ENCODE peak calls at places on chromosomes 6 and 20, in seven cellular contexts. One of them, this sample, is unnamed.

GRCh38 chr6:64904616-64905015 is 802.4 kb downstream of the EYS start:
- DNase-seq in astrocyte of the hippocampus: no peak
- DNase-seq in stimulated activated CD4-positive, alpha-beta T cell treated with anti-CD3 and anti-CD28 coated beads, Interleukin-1b, Interleukin-23, amount 100 ng/mL, for 24 hours: no peak
- DNase-seq in G401: no peak
- DNase-seq in NCI-H446 treated with DMSO at 0.1 percent for 48 hours: no peak
- DNase-seq in islet precursor cell: no peak
- DNase-seq in nephron progenitor cell: no peak
- DNase-seq in this sample: no peak

GRCh38 chr6:63584566-63584965 is 12.3 kb downstream of the LOC128125822 start:
- DNase-seq in astrocyte of the hippocampus: no peak
- DNase-seq in G401: no peak
- DNase-seq in nephron progenitor cell: no peak
- DNase-seq in NCI-H446 treated with DMSO at 0.1 percent for 48 hours: no peak
- DNase-seq in islet precursor cell: no peak
- DNase-seq in stimulated activated CD4-positive, alpha-beta T cell treated with anti-CD3 and anti-CD28 coated beads, Interleukin-1b, Interleukin-23, amount 100 ng/mL, for 24 hours: no peak
- DNase-seq in this sample: no peak

GRCh38 chr6:81834141-81834621 is 81.7 kb upstream of the TENT5A start:
- DNase-seq in G401: no peak
- DNase-seq in stimulated activated CD4-positive, alpha-beta T cell treated with anti-CD3 and anti-CD28 coated beads, Interleukin-1b, Interleukin-23, amount 100 ng/mL, for 24 hours: no peak
- DNase-seq in NCI-H446 treated with DMSO at 0.1 percent for 48 hours: no peak
- DNase-seq in islet precursor cell: no peak
- DNase-seq in nephron progenitor cell: no peak
- DNase-seq in astrocyte of the hippocampus: peak
- DNase-seq in this sample: peak

GRCh38 chr6:73047801-73048200 is 177.5 kb downstream of the KHDC1L start:
- DNase-seq in islet precursor cell: no peak
- DNase-seq in nephron progenitor cell: no peak
- DNase-seq in astrocyte of the hippocampus: no peak
- DNase-seq in G401: no peak
- DNase-seq in NCI-H446 treated with DMSO at 0.1 percent for 48 hours: no peak
- DNase-seq in stimulated activated CD4-positive, alpha-beta T cell treated with anti-CD3 and anti-CD28 coated beads, Interleukin-1b, Interleukin-23, amount 100 ng/mL, for 24 hours: no peak
- DNase-seq in this sample: no peak

GRCh38 chr6:50834929-50835328 is 16.3 kb downstream of the TFAP2B start:
- DNase-seq in nephron progenitor cell: no peak
- DNase-seq in NCI-H446 treated with DMSO at 0.1 percent for 48 hours: no peak
- DNase-seq in islet precursor cell: no peak
- DNase-seq in stimulated activated CD4-positive, alpha-beta T cell treated with anti-CD3 and anti-CD28 coated beads, Interleukin-1b, Interleukin-23, amount 100 ng/mL, for 24 hours: no peak
- DNase-seq in astrocyte of the hippocampus: no peak
- DNase-seq in G401: no peak
- DNase-seq in this sample: no peak

GRCh38 chr20:818001-818664 is 15.4 kb upstream of the FAM110A start:
- DNase-seq in islet precursor cell: no peak
- DNase-seq in G401: no peak
- DNase-seq in stimulated activated CD4-positive, alpha-beta T cell treated with anti-CD3 and anti-CD28 coated beads, Interleukin-1b, Interleukin-23, amount 100 ng/mL, for 24 hours: no peak
- DNase-seq in NCI-H446 treated with DMSO at 0.1 percent for 48 hours: no peak
- DNase-seq in astrocyte of the hippocampus: no peak
- DNase-seq in nephron progenitor cell: no peak
- DNase-seq in this sample: no peak

GRCh38 chr20:48041078-48041780 is 255.9 kb upstream of the SULF2 start:
- DNase-seq in stimulated activated CD4-positive, alpha-beta T cell treated with anti-CD3 and anti-CD28 coated beads, Interleukin-1b, Interleukin-23, amount 100 ng/mL, for 24 hours: no peak
- DNase-seq in NCI-H446 treated with DMSO at 0.1 percent for 48 hours: no peak
- DNase-seq in nephron progenitor cell: no peak
- DNase-seq in astrocyte of the hippocampus: no peak
- DNase-seq in islet precursor cell: no peak
- DNase-seq in G401: no peak
- DNase-seq in this sample: no peak

GRCh38 chr6:122454673-122455072 is 16.9 kb downstream of the SERINC1 start:
- DNase-seq in stimulated activated CD4-positive, alpha-beta T cell treated with anti-CD3 and anti-CD28 coated beads, Interleukin-1b, Interleukin-23, amount 100 ng/mL, for 24 hours: no peak
- DNase-seq in G401: no peak
- DNase-seq in islet precursor cell: no peak
- DNase-seq in NCI-H446 treated with DMSO at 0.1 percent for 48 hours: no peak
- DNase-seq in astrocyte of the hippocampus: no peak
- DNase-seq in nephron progenitor cell: no peak
- DNase-seq in this sample: no peak

GRCh38 chr6:132289761-132290160 is 111.5 kb downstream of the MOXD1 start:
- DNase-seq in G401: no peak
- DNase-seq in islet precursor cell: no peak
- DNase-seq in stimulated activated CD4-positive, alpha-beta T cell treated with anti-CD3 and anti-CD28 coated beads, Interleukin-1b, Interleukin-23, amount 100 ng/mL, for 24 hours: no peak
- DNase-seq in NCI-H446 treated with DMSO at 0.1 percent for 48 hours: no peak
- DNase-seq in astrocyte of the hippocampus: no peak
- DNase-seq in nephron progenitor cell: no peak
- DNase-seq in this sample: no peak

GRCh38 chr20:46126440-46127056 is 8.4 kb downstream of the CD40 start:
- DNase-seq in NCI-H446 treated with DMSO at 0.1 percent for 48 hours: no peak
- DNase-seq in stimulated activated CD4-positive, alpha-beta T cell treated with anti-CD3 and anti-CD28 coated beads, Interleukin-1b, Interleukin-23, amount 100 ng/mL, for 24 hours: no peak
- DNase-seq in astrocyte of the hippocampus: no peak
- DNase-seq in G401: no peak
- DNase-seq in islet precursor cell: no peak
- DNase-seq in nephron progenitor cell: no peak
- DNase-seq in this sample: no peak

GRCh38 chr20:9319687-9320384 is 194.6 kb upstream of the LAMP5 start:
- DNase-seq in NCI-H446 treated with DMSO at 0.1 percent for 48 hours: no peak
- DNase-seq in astrocyte of the hippocampus: no peak
- DNase-seq in stimulated activated CD4-positive, alpha-beta T cell treated with anti-CD3 and anti-CD28 coated beads, Interleukin-1b, Interleukin-23, amount 100 ng/mL, for 24 hours: no peak
- DNase-seq in nephron progenitor cell: no peak
- DNase-seq in G401: no peak
- DNase-seq in islet precursor cell: no peak
- DNase-seq in this sample: no peak

GRCh38 chr6:95819939-95820338 is 195.8 kb upstream of the FUT9 start:
- DNase-seq in islet precursor cell: no peak
- DNase-seq in NCI-H446 treated with DMSO at 0.1 percent for 48 hours: no peak
- DNase-seq in stimulated activated CD4-positive, alpha-beta T cell treated with anti-CD3 and anti-CD28 coated beads, Interleukin-1b, Interleukin-23, amount 100 ng/mL, for 24 hours: no peak
- DNase-seq in astrocyte of the hippocampus: no peak
- DNase-seq in G401: no peak
- DNase-seq in nephron progenitor cell: no peak
- DNase-seq in this sample: no peak

GRCh38 chr20:62122659-62123449 is 579 bp downstream of the LSM14B start:
- DNase-seq in nephron progenitor cell: peak
- DNase-seq in stimulated activated CD4-positive, alpha-beta T cell treated with anti-CD3 and anti-CD28 coated beads, Interleukin-1b, Interleukin-23, amount 100 ng/mL, for 24 hours: no peak
- DNase-seq in astrocyte of the hippocampus: peak
- DNase-seq in NCI-H446 treated with DMSO at 0.1 percent for 48 hours: peak
- DNase-seq in islet precursor cell: peak
- DNase-seq in G401: no peak
- DNase-seq in this sample: peak

GRCh38 chr6:143125896-143126573 is 65.3 kb downstream of the AIG1 start:
- DNase-seq in nephron progenitor cell: no peak
- DNase-seq in stimulated activated CD4-positive, alpha-beta T cell treated with anti-CD3 and anti-CD28 coated beads, Interleukin-1b, Interleukin-23, amount 100 ng/mL, for 24 hours: no peak
- DNase-seq in NCI-H446 treated with DMSO at 0.1 percent for 48 hours: no peak
- DNase-seq in islet precursor cell: peak
- DNase-seq in astrocyte of the hippocampus: peak
- DNase-seq in G401: no peak
- DNase-seq in this sample: no peak

GRCh38 chr6:158680441-158680840 is 30.6 kb downstream of the SYTL3 start:
- DNase-seq in NCI-H446 treated with DMSO at 0.1 percent for 48 hours: no peak
- DNase-seq in astrocyte of the hippocampus: no peak
- DNase-seq in islet precursor cell: peak
- DNase-seq in stimulated activated CD4-positive, alpha-beta T cell treated with anti-CD3 and anti-CD28 coated beads, Interleukin-1b, Interleukin-23, amount 100 ng/mL, for 24 hours: no peak
- DNase-seq in G401: no peak
- DNase-seq in nephron progenitor cell: no peak
- DNase-seq in this sample: no peak

GRCh38 chr6:91539451-91539850 is 952.6 kb upstream of the MAP3K7 start:
- DNase-seq in astrocyte of the hippocampus: no peak
- DNase-seq in stimulated activated CD4-positive, alpha-beta T cell treated with anti-CD3 and anti-CD28 coated beads, Interleukin-1b, Interleukin-23, amount 100 ng/mL, for 24 hours: no peak
- DNase-seq in islet precursor cell: no peak
- DNase-seq in G401: no peak
- DNase-seq in nephron progenitor cell: no peak
- DNase-seq in NCI-H446 treated with DMSO at 0.1 percent for 48 hours: peak
- DNase-seq in this sample: no peak

GRCh38 chr6:100886078-100886477 is 4.9 kb upstream of the ASCC3 start:
- DNase-seq in stimulated activated CD4-positive, alpha-beta T cell treated with anti-CD3 and anti-CD28 coated beads, Interleukin-1b, Interleukin-23, amount 100 ng/mL, for 24 hours: no peak
- DNase-seq in islet precursor cell: no peak
- DNase-seq in astrocyte of the hippocampus: peak
- DNase-seq in nephron progenitor cell: no peak
- DNase-seq in G401: no peak
- DNase-seq in NCI-H446 treated with DMSO at 0.1 percent for 48 hours: no peak
- DNase-seq in this sample: no peak

GRCh38 chr20:59753836-59754235 is 149.5 kb downstream of the PHACTR3 start:
- DNase-seq in G401: peak
- DNase-seq in astrocyte of the hippocampus: no peak
- DNase-seq in stimulated activated CD4-positive, alpha-beta T cell treated with anti-CD3 and anti-CD28 coated beads, Interleukin-1b, Interleukin-23, amount 100 ng/mL, for 24 hours: no peak
- DNase-seq in islet precursor cell: no peak
- DNase-seq in nephron progenitor cell: no peak
- DNase-seq in NCI-H446 treated with DMSO at 0.1 percent for 48 hours: no peak
- DNase-seq in this sample: no peak

GRCh38 chr6:119581220-119581619 is 231.7 kb upstream of the MAN1A1 start:
- DNase-seq in astrocyte of the hippocampus: no peak
- DNase-seq in nephron progenitor cell: no peak
- DNase-seq in islet precursor cell: no peak
- DNase-seq in stimulated activated CD4-positive, alpha-beta T cell treated with anti-CD3 and anti-CD28 coated beads, Interleukin-1b, Interleukin-23, amount 100 ng/mL, for 24 hours: no peak
- DNase-seq in NCI-H446 treated with DMSO at 0.1 percent for 48 hours: no peak
- DNase-seq in G401: no peak
- DNase-seq in this sample: no peak

GRCh38 chr20:64140956-64141355 is 23.3 kb upstream of the MYT1 start:
- DNase-seq in G401: no peak
- DNase-seq in nephron progenitor cell: no peak
- DNase-seq in islet precursor cell: no peak
- DNase-seq in astrocyte of the hippocampus: no peak
- DNase-seq in NCI-H446 treated with DMSO at 0.1 percent for 48 hours: no peak
- DNase-seq in stimulated activated CD4-positive, alpha-beta T cell treated with anti-CD3 and anti-CD28 coated beads, Interleukin-1b, Interleukin-23, amount 100 ng/mL, for 24 hours: no peak
- DNase-seq in this sample: no peak

This sample was measured in ovary.